ENCODE peak calls at places on chromosomes 12 and 14, in nine cellular contexts. One of them, this sample, is unnamed.

GRCh38 chr12:4293942-4294505 is 20.5 kb downstream of the CCND2 start:
- DNase-seq in GM12865: no peak
- DNase-seq in NCI-H226: no peak
- DNase-seq in GM12891: no peak
- DNase-seq in fibroblast of lung: no peak
- DNase-seq in NCI-H446: no peak
- DNase-seq in GDM1: no peak
- DNase-seq in T-helper 17 cell: no peak
- DNase-seq in activated T-helper 1 cell treated with anti-CD3 and anti-CD28 coated beads, Interleukin-2, amount 50 U/mL, for 16 hours: no peak
- DNase-seq in this sample: peak; percentile 31

GRCh38 chr12:15044461-15044860 is 71.6 kb downstream of the PDE6H start:
- DNase-seq in GM12865: no peak
- DNase-seq in NCI-H226: peak; percentile 30
- DNase-seq in GM12891: no peak
- DNase-seq in fibroblast of lung: peak; percentile 31
- DNase-seq in NCI-H446: no peak
- DNase-seq in GDM1: no peak
- DNase-seq in T-helper 17 cell: no peak
- DNase-seq in activated T-helper 1 cell treated with anti-CD3 and anti-CD28 coated beads, Interleukin-2, amount 50 U/mL, for 16 hours: no peak
- DNase-seq in this sample: no peak

GRCh38 chr14:59359451-59360124 is 105.6 kb downstream of the GPR135 start:
- DNase-seq in GM12865: peak; percentile 23
- DNase-seq in NCI-H226: no peak
- DNase-seq in GM12891: no peak
- DNase-seq in fibroblast of lung: peak; percentile 41
- DNase-seq in NCI-H446: peak; percentile 46
- DNase-seq in GDM1: no peak
- DNase-seq in T-helper 17 cell: no peak
- DNase-seq in activated T-helper 1 cell treated with anti-CD3 and anti-CD28 coated beads, Interleukin-2, amount 50 U/mL, for 16 hours: no peak
- DNase-seq in this sample: peak; percentile 83

GRCh38 chr14:76754586-76754985 is 6.7 kb upstream of the VASH1 start:
- DNase-seq in GM12865: no peak
- DNase-seq in NCI-H226: no peak
- DNase-seq in GM12891: no peak
- DNase-seq in fibroblast of lung: no peak
- DNase-seq in NCI-H446: no peak
- DNase-seq in GDM1: no peak
- DNase-seq in T-helper 17 cell: no peak
- DNase-seq in activated T-helper 1 cell treated with anti-CD3 and anti-CD28 coated beads, Interleukin-2, amount 50 U/mL, for 16 hours: no peak
- DNase-seq in this sample: no peak

GRCh38 chr14:67186369-67186768 is 2.9 kb upstream of the GARIN2 start:
- DNase-seq in GM12865: peak; percentile 36
- DNase-seq in NCI-H226: no peak
- DNase-seq in GM12891: no peak
- DNase-seq in fibroblast of lung: no peak
- DNase-seq in NCI-H446: no peak
- DNase-seq in GDM1: no peak
- DNase-seq in T-helper 17 cell: no peak
- DNase-seq in activated T-helper 1 cell treated with anti-CD3 and anti-CD28 coated beads, Interleukin-2, amount 50 U/mL, for 16 hours: no peak
- DNase-seq in this sample: no peak

GRCh38 chr14:100056964-100057817 is 8.0 kb upstream of the EVL start:
- DNase-seq in GM12865: peak; percentile 69
- DNase-seq in NCI-H226: no peak
- DNase-seq in GM12891: no peak
- DNase-seq in fibroblast of lung: no peak
- DNase-seq in NCI-H446: no peak
- DNase-seq in GDM1: peak; percentile 25
- DNase-seq in T-helper 17 cell: no peak
- DNase-seq in activated T-helper 1 cell treated with anti-CD3 and anti-CD28 coated beads, Interleukin-2, amount 50 U/mL, for 16 hours: no peak
- DNase-seq in this sample: peak; percentile 44

GRCh38 chr12:26121841-26122680 is 2.8 kb downstream of the BHLHE41 start:
- DNase-seq in GM12865: peak; percentile 46
- DNase-seq in NCI-H226: no peak
- DNase-seq in GM12891: no peak
- DNase-seq in fibroblast of lung: peak; percentile 44
- DNase-seq in NCI-H446: peak; percentile 14
- DNase-seq in GDM1: peak; percentile 56
- DNase-seq in T-helper 17 cell: peak; percentile 10
- DNase-seq in activated T-helper 1 cell treated with anti-CD3 and anti-CD28 coated beads, Interleukin-2, amount 50 U/mL, for 16 hours: no peak
- DNase-seq in this sample: no peak

GRCh38 chr12:112852810-112853209 is 54.0 kb upstream of the OAS1 start:
- DNase-seq in GM12865: no peak
- DNase-seq in NCI-H226: no peak
- DNase-seq in GM12891: no peak
- DNase-seq in fibroblast of lung: no peak
- DNase-seq in NCI-H446: peak; percentile 93
- DNase-seq in GDM1: no peak
- DNase-seq in T-helper 17 cell: no peak
- DNase-seq in activated T-helper 1 cell treated with anti-CD3 and anti-CD28 coated beads, Interleukin-2, amount 50 U/mL, for 16 hours: no peak
- DNase-seq in this sample: no peak

GRCh38 chr14:99395904-99396530 is 84.6 kb downstream of the SETD3 start:
- DNase-seq in GM12865: no peak
- DNase-seq in NCI-H226: no peak
- DNase-seq in GM12891: no peak
- DNase-seq in fibroblast of lung: peak; percentile 88
- DNase-seq in NCI-H446: peak; percentile 89
- DNase-seq in GDM1: no peak
- DNase-seq in T-helper 17 cell: peak; percentile 17
- DNase-seq in activated T-helper 1 cell treated with anti-CD3 and anti-CD28 coated beads, Interleukin-2, amount 50 U/mL, for 16 hours: no peak
- DNase-seq in this sample: peak; percentile 86

GRCh38 chr12:49446571-49446970 is 79.3 kb downstream of the SPATS2 start:
- DNase-seq in GM12865: no peak
- DNase-seq in NCI-H226: no peak
- DNase-seq in GM12891: no peak
- DNase-seq in fibroblast of lung: no peak
- DNase-seq in NCI-H446: no peak
- DNase-seq in GDM1: no peak
- DNase-seq in T-helper 17 cell: no peak
- DNase-seq in activated T-helper 1 cell treated with anti-CD3 and anti-CD28 coated beads, Interleukin-2, amount 50 U/mL, for 16 hours: no peak
- DNase-seq in this sample: no peak

GRCh38 chr12:53591301-53592206 is 34.6 kb downstream of the ATF7 start:
- DNase-seq in GM12865: no peak
- DNase-seq in NCI-H226: no peak
- DNase-seq in GM12891: no peak
- DNase-seq in fibroblast of lung: no peak
- DNase-seq in NCI-H446: peak; percentile 59
- DNase-seq in GDM1: no peak
- DNase-seq in T-helper 17 cell: no peak
- DNase-seq in activated T-helper 1 cell treated with anti-CD3 and anti-CD28 coated beads, Interleukin-2, amount 50 U/mL, for 16 hours: no peak
- DNase-seq in this sample: no peak

GRCh38 chr12:102883204-102883799 is 33.7 kb downstream of the PAH start:
- DNase-seq in GM12865: peak; percentile 39
- DNase-seq in NCI-H226: peak; percentile 30
- DNase-seq in GM12891: peak; percentile 44
- DNase-seq in fibroblast of lung: peak; percentile 8
- DNase-seq in NCI-H446: peak; percentile 50
- DNase-seq in GDM1: peak; percentile 1
- DNase-seq in T-helper 17 cell: no peak
- DNase-seq in activated T-helper 1 cell treated with anti-CD3 and anti-CD28 coated beads, Interleukin-2, amount 50 U/mL, for 16 hours: no peak
- DNase-seq in this sample: no peak

GRCh38 chr12:124592050-124592449 is 24.6 kb upstream of the NCOR2 start:
- DNase-seq in GM12865: no peak
- DNase-seq in NCI-H226: peak; percentile 40
- DNase-seq in GM12891: no peak
- DNase-seq in fibroblast of lung: peak; percentile 79
- DNase-seq in NCI-H446: no peak
- DNase-seq in GDM1: no peak
- DNase-seq in T-helper 17 cell: no peak
- DNase-seq in activated T-helper 1 cell treated with anti-CD3 and anti-CD28 coated beads, Interleukin-2, amount 50 U/mL, for 16 hours: no peak
- DNase-seq in this sample: no peak

GRCh38 chr12:114263031-114263825 is 142.7 kb downstream of the TBX5 start:
- DNase-seq in GM12865: no peak
- DNase-seq in NCI-H226: no peak
- DNase-seq in GM12891: no peak
- DNase-seq in fibroblast of lung: peak; percentile 63
- DNase-seq in NCI-H446: no peak
- DNase-seq in GDM1: no peak
- DNase-seq in T-helper 17 cell: no peak
- DNase-seq in activated T-helper 1 cell treated with anti-CD3 and anti-CD28 coated beads, Interleukin-2, amount 50 U/mL, for 16 hours: no peak
- DNase-seq in this sample: no peak

GRCh38 chr14:89137514-89138163 is 279.4 kb downstream of the FOXN3 start:
- DNase-seq in GM12865: no peak
- DNase-seq in NCI-H226: peak; percentile 92
- DNase-seq in GM12891: no peak
- DNase-seq in fibroblast of lung: peak; percentile 94
- DNase-seq in NCI-H446: no peak
- DNase-seq in GDM1: no peak
- DNase-seq in T-helper 17 cell: no peak
- DNase-seq in activated T-helper 1 cell treated with anti-CD3 and anti-CD28 coated beads, Interleukin-2, amount 50 U/mL, for 16 hours: no peak
- DNase-seq in this sample: peak; percentile 90

GRCh38 chr12:121637231-121637914 is 11.0 kb downstream of the ORAI1 start:
- DNase-seq in GM12865: peak; percentile 68
- DNase-seq in NCI-H226: no peak
- DNase-seq in GM12891: peak; percentile 73
- DNase-seq in fibroblast of lung: no peak
- DNase-seq in NCI-H446: no peak
- DNase-seq in GDM1: peak; percentile 14
- DNase-seq in T-helper 17 cell: peak; percentile 31
- DNase-seq in activated T-helper 1 cell treated with anti-CD3 and anti-CD28 coated beads, Interleukin-2, amount 50 U/mL, for 16 hours: peak; percentile 21
- DNase-seq in this sample: peak; percentile 17

GRCh38 chr14:105412768-105413541 is 6.7 kb upstream of the MTA1 start:
- DNase-seq in GM12865: no peak
- DNase-seq in NCI-H226: no peak
- DNase-seq in GM12891: no peak
- DNase-seq in fibroblast of lung: no peak
- DNase-seq in NCI-H446: no peak
- DNase-seq in GDM1: no peak
- DNase-seq in T-helper 17 cell: no peak
- DNase-seq in activated T-helper 1 cell treated with anti-CD3 and anti-CD28 coated beads, Interleukin-2, amount 50 U/mL, for 16 hours: no peak
- DNase-seq in this sample: no peak

GRCh38 chr12:49672351-49673181 is 34.6 kb downstream of the FMNL3 start:
- DNase-seq in GM12865: peak; percentile 29
- DNase-seq in NCI-H226: no peak
- DNase-seq in GM12891: no peak
- DNase-seq in fibroblast of lung: no peak
- DNase-seq in NCI-H446: no peak
- DNase-seq in GDM1: no peak
- DNase-seq in T-helper 17 cell: no peak
- DNase-seq in activated T-helper 1 cell treated with anti-CD3 and anti-CD28 coated beads, Interleukin-2, amount 50 U/mL, for 16 hours: no peak
- DNase-seq in this sample: peak; percentile 25

GRCh38 chr14:64801800-64802199 is 77.9 kb downstream of the SPTB start:
- DNase-seq in GM12865: peak; percentile 11
- DNase-seq in NCI-H226: peak; percentile 16
- DNase-seq in GM12891: no peak
- DNase-seq in fibroblast of lung: no peak
- DNase-seq in NCI-H446: no peak
- DNase-seq in GDM1: no peak
- DNase-seq in T-helper 17 cell: no peak
- DNase-seq in activated T-helper 1 cell treated with anti-CD3 and anti-CD28 coated beads, Interleukin-2, amount 50 U/mL, for 16 hours: no peak
- DNase-seq in this sample: no peak

GRCh38 chr12:76713986-76714385 is 49.9 kb upstream of the ZDHHC17 start:
- DNase-seq in GM12865: no peak
- DNase-seq in NCI-H226: peak; percentile 34
- DNase-seq in GM12891: no peak
- DNase-seq in fibroblast of lung: no peak
- DNase-seq in NCI-H446: no peak
- DNase-seq in GDM1: no peak
- DNase-seq in T-helper 17 cell: no peak
- DNase-seq in activated T-helper 1 cell treated with anti-CD3 and anti-CD28 coated beads, Interleukin-2, amount 50 U/mL, for 16 hours: no peak
- DNase-seq in this sample: no peak

GRCh38 chr12:116916714-116917114 is 6.0 kb downstream of the FBXW8 start:
- DNase-seq in GM12865: peak; percentile 84
- DNase-seq in NCI-H226: peak; percentile 89
- DNase-seq in GM12891: no peak
- DNase-seq in fibroblast of lung: peak; percentile 91
- DNase-seq in NCI-H446: peak; percentile 16
- DNase-seq in GDM1: no peak
- DNase-seq in T-helper 17 cell: no peak
- DNase-seq in activated T-helper 1 cell treated with anti-CD3 and anti-CD28 coated beads, Interleukin-2, amount 50 U/mL, for 16 hours: peak; percentile 12
- DNase-seq in this sample: peak; percentile 93

GRCh38 chr14:50396636-50397460 is at the start of gene CDKL1:
- DNase-seq in GM12865: peak; percentile 63
- DNase-seq in NCI-H226: peak; percentile 61
- DNase-seq in GM12891: peak; percentile 49
- DNase-seq in fibroblast of lung: peak; percentile 80
- DNase-seq in NCI-H446: peak; percentile 69
- DNase-seq in GDM1: peak; percentile 14
- DNase-seq in T-helper 17 cell: peak; percentile 18
- DNase-seq in activated T-helper 1 cell treated with anti-CD3 and anti-CD28 coated beads, Interleukin-2, amount 50 U/mL, for 16 hours: peak; percentile 33
- DNase-seq in this sample: peak; percentile 60

GRCh38 chr12:9866786-9867379 is 2.3 kb downstream of the CLEC2B start:
- DNase-seq in GM12865: no peak
- DNase-seq in NCI-H226: no peak
- DNase-seq in GM12891: no peak
- DNase-seq in fibroblast of lung: no peak
- DNase-seq in NCI-H446: no peak
- DNase-seq in GDM1: no peak
- DNase-seq in T-helper 17 cell: no peak
- DNase-seq in activated T-helper 1 cell treated with anti-CD3 and anti-CD28 coated beads, Interleukin-2, amount 50 U/mL, for 16 hours: no peak
- DNase-seq in this sample: no peak

This sample was measured in MV-4-11.